ENCODE peak calls at places on chromosomes 12 and 14, in ten cellular contexts. K is RWPE2, T is tibial artery, P is DND-41, D is breast epithelium, J is Peyer's patch, W is fibroblast of lung, Z is stomach, U is PC-3, G is OCI-LY7. B is an unnamed sample. For H3K4me1, the result is how much of the 10 kb centered on the place peaks cover.

GRCh38 chr14:106459971-106460730 is 933.8 kb downstream of the TMEM121 start:
- DNase-seq in J (peak), W (no peak), K (no peak), P (peak), D (no peak), T (no peak), G (peak), Z (no peak), U (no peak), B (peak)

GRCh38 chr12:113359133-113359938 is 949 bp downstream of the PLBD2 start:
- DNase-seq in G (no peak), W (peak), K (no peak), J (peak), Z (no peak), D (no peak), P (no peak), U (peak), T (peak), B (no peak)

GRCh38 chr14:103716899-103717411 is 1.3 kb downstream of the ZFYVE21 start:
- DNase-seq in P (no peak), T (no peak), Z (no peak), J (no peak), K (no peak), W (no peak), G (no peak), U (no peak), D (no peak), B (no peak)

GRCh38 chr14:57008534-57008933 is 198.3 kb upstream of the OTX2 start:
- DNase-seq in D (no peak), Z (no peak), U (no peak), J (no peak), K (no peak), P (no peak), T (no peak), W (no peak), G (no peak), B (no peak)

GRCh38 chr14:76352639-76353281 is 23.2 kb upstream of the ESRRB start:
- DNase-seq in J (peak), P (peak), G (peak), W (peak), U (peak), K (no peak), Z (peak), T (no peak), D (no peak), B (no peak)

GRCh38 chr14:59254146-59254910 is 65.9 kb downstream of the DAAM1 start:
- DNase-seq in Z (peak), K (no peak), T (peak), P (no peak), J (peak), U (peak), W (peak), D (peak), G (no peak), B (no peak)

GRCh38 chr12:118055144-118055557 is 5.8 kb downstream of the WSB2 start:
- DNase-seq in U (peak), K (no peak), G (peak), W (no peak), D (no peak), P (peak), J (peak), Z (peak), T (no peak), B (peak)

GRCh38 chr14:95316826-95317225 is 2.9 kb downstream of the CLMN start:
- DNase-seq in U (no peak), J (no peak), P (no peak), T (no peak), G (no peak), Z (no peak), K (no peak), D (no peak), W (no peak), B (no peak)

GRCh38 chr12:62660763-62661162 is 194.1 kb downstream of the MON2 start:
- DNase-seq in J (no peak), Z (no peak), T (no peak), P (no peak), U (peak), K (no peak), W (peak), G (no peak), D (no peak), B (no peak)

GRCh38 chr12:59405992-59406391 is 189.8 kb upstream of the SLC16A7 start:
- DNase-seq in W (no peak), T (no peak), U (no peak), Z (no peak), D (no peak), J (no peak), K (no peak), G (no peak), P (no peak), B (no peak)

GRCh38 chr12:7645395-7646177 is 20.1 kb downstream of the APOBEC1 start:
- DNase-seq in W (peak), D (no peak), J (peak), Z (no peak), K (no peak), G (peak), U (peak), T (no peak), P (peak), B (no peak)

GRCh38 chr14:100989924-100990323 is 86.4 kb upstream of the RTL1 start:
- DNase-seq in K (no peak), Z (no peak), J (no peak), P (no peak), U (no peak), T (no peak), G (no peak), D (no peak), W (peak), B (no peak)

GRCh38 chr14:99326041-99326710 is 54.2 kb upstream of the BCL11B start:
- DNase-seq in J (no peak), G (no peak), P (no peak), D (no peak), W (no peak), U (no peak), Z (no peak), K (no peak), T (no peak), B (no peak)

GRCh38 chr14:83566567-83566966 is 1963.4 kb upstream of the FLRT2 start:
- DNase-seq in P (no peak), J (no peak), K (no peak), G (no peak), Z (no peak), T (no peak), U (no peak), D (no peak), W (no peak), B (no peak)

GRCh38 chr12:32043928-32044549 is 62.6 kb upstream of the BICD1 start:
- DNase-seq in U (no peak), W (no peak), T (no peak), P (no peak), K (no peak), G (peak), J (no peak), D (no peak), Z (no peak), B (no peak)

GRCh38 chr12:121050725-121051124 is 11.7 kb upstream of the OASL start:
- DNase-seq in Z (no peak), T (no peak), P (no peak), J (no peak), W (no peak), D (no peak), U (peak), G (no peak), K (no peak), B (no peak)

GRCh38 chr12:57811028-57811755 is 7.3 kb downstream of the AVIL start:
- DNase-seq in D (no peak), J (no peak), T (peak), P (no peak), U (no peak), Z (no peak), G (no peak), K (peak), W (no peak), B (no peak)

GRCh38 chr12:111201036-111201435 is 167.9 kb downstream of the PHETA1 start:
- DNase-seq in J (no peak), T (no peak), U (no peak), G (no peak), W (no peak), P (no peak), Z (no peak), D (no peak), K (no peak), B (no peak)

GRCh38 chr12:75842119-75842518 is 189.5 kb downstream of the PHLDA1 start:
- DNase-seq in T (no peak), K (no peak), W (peak), G (no peak), U (no peak), Z (no peak), J (no peak), P (no peak), D (no peak), B (no peak)

GRCh38 chr12:121465921-121466799 is 66.2 kb downstream of the RNF34 start:
- DNase-seq in G (peak), J (peak), P (peak), W (peak), T (no peak), K (no peak), Z (peak), U (peak), D (no peak), B (peak)

GRCh38 chr12:58833844-58834243 is 86.5 kb downstream of the LRIG3 start:
- DNase-seq in G (no peak), K (no peak), W (no peak), Z (no peak), T (no peak), D (no peak), P (no peak), U (peak), J (no peak), B (no peak)

GRCh38 chr14:53295985-53296582 is 143.0 kb upstream of the DDHD1 start:
- DNase-seq in U (peak), J (no peak), K (no peak), T (no peak), D (no peak), Z (no peak), G (peak), P (no peak), W (peak), B (no peak)

GRCh38 chr12:85825751-85826150 is 10.5 kb downstream of the RASSF9 start:
- DNase-seq in J (no peak), K (no peak), D (no peak), Z (no peak), T (no peak), P (no peak), W (peak), U (no peak), G (no peak), B (no peak)

GRCh38 chr12:25184132-25184531 is 10.8 kb downstream of the DNAI7 start:
- DNase-seq in K (no peak), P (no peak), G (no peak), J (no peak), W (no peak), U (no peak), D (no peak), T (no peak), Z (no peak), B (no peak)

GRCh38 chr14:22449612-22449930 is 139.5 kb downstream of the DAD1 start:
- DNase-seq in G (no peak), T (no peak), P (no peak), K (no peak), U (no peak), D (no peak), W (no peak), J (no peak), Z (no peak), B (no peak)

GRCh38 chr12:69684472-69684871 is 14.6 kb downstream of the BEST3 start:
- DNase-seq in K (no peak), Z (no peak), P (no peak), D (no peak), J (no peak), W (no peak), T (no peak), U (no peak), G (no peak), B (no peak)

GRCh38 chr12:80213871-80214270 is 114.5 kb downstream of the OTOGL start:
- DNase-seq in U (no peak), P (no peak), T (no peak), G (no peak), J (no peak), W (no peak), K (no peak), Z (no peak), D (no peak), B (no peak)

GRCh38 chr12:80222261-80222660 is 122.9 kb downstream of the OTOGL start:
- DNase-seq in W (no peak), T (no peak), Z (no peak), J (no peak), D (no peak), U (peak), K (no peak), G (no peak), P (no peak), B (no peak)

GRCh38 chr12:80216890-80217559 is 117.7 kb downstream of the OTOGL start:
- DNase-seq in K (no peak), W (peak), G (no peak), J (no peak), Z (no peak), P (no peak), U (no peak), T (no peak), D (no peak), B (no peak)

GRCh38 chr12:80213246-80213645 is 113.9 kb downstream of the OTOGL start:
- DNase-seq in P (no peak), G (no peak), J (no peak), Z (no peak), W (no peak), K (no peak), D (no peak), T (no peak), U (no peak), B (no peak)

DNA sequence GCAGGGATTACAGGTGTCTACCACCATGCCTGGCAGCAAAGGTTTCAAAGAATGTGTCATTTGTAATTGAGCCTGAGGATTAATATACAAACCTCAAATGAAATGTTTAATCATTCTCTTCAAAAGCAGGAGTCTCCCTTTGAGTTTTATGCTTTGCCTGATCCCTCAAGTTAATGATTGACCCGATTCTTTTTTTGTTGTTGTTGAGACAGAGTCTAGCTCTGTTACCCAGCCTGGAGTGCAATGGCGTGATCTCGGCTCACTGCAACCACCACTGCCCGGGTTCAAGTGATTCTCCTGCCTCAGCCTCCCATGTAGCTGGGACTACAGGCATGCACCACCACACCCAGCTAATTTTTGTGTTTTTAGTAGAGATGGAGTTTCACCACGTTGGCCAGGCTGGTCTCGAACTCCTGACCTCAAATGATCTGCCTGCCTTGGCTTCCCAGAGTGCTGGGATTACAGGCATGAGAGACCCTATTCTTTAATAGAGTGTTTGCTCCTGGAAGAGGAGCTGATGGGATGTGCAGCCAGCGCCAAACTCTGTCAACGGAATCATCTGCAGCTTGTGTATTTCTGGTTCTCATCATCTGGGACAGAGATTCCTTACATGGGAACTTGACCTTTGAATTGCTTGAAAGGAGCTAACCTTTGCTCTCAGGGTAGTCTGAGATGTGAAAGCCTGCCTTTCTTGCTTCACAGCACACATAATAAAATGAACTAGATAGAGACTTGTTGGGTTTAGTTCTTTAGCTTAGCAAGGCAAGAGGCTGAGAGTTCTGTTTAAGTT is 119.8 kb downstream of the OTOGL start:
- DNase-seq in P (no peak), K (no peak), G (no peak), D (no peak), W (no peak), J (no peak), T (no peak), U (no peak), Z (no peak), B (no peak)
- H3K4me3 ChIP-seq in P (no peak), K (no peak), G (no peak), D (no peak), W (no peak), J (no peak), T (no peak), U (no peak), Z (no peak), B (no peak)

GRCh38 chr12:11765421-11765816 is 115.9 kb downstream of the ETV6 start:
- DNase-seq in T (no peak), U (no peak), W (peak), G (no peak), K (no peak), P (peak), Z (no peak), J (no peak), D (no peak), B (no peak)
- H3K4me1 ChIP-seq in T (half or more), U (under half), W (under half), G (half or more), K (under half), P (half or more), Z (half or more), J (under half), D (under half), B (under half)

GRCh38 chr14:91403069-91403600 is 14.5 kb downstream of the CCDC88C start:
- DNase-seq in K (no peak), G (no peak), W (no peak), P (no peak), Z (no peak), J (no peak), D (no peak), T (no peak), U (no peak), B (no peak)
- H3K4me3 ChIP-seq in K (no peak), G (peak), W (no peak), P (no peak), Z (no peak), J (no peak), D (no peak), T (no peak), U (no peak), B (peak)

DNA sequence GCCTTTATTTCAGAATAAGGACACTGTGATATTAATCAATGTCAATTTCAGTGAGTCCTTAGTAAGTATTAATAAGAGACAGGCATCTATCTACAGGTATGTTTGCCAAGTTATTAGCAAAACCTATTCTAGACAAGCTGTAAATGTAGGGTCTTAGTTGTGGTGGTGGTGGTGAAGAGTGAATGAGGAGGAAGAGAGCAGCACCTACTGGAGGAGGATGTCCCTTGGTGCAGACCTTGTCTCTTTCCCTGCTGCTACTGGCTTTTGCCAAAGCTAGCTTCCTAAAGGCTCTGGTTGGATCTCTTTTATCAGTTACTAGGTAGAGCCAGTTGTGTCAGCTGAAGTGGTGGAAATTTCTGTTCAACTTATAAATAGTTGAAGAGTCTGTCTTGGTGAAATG is 304.8 kb upstream of the ATP2B1 start:
- DNase-seq in K (no peak), T (no peak), W (no peak), J (no peak), U (no peak), Z (no peak), D (no peak), P (no peak), G (peak), B (no peak)
- H3K4me1 ChIP-seq in K (under half), T (under half), W (under half), J (under half), U (under half), Z (under half), D (under half), P (under half), G (under half), B (under half)

DNA sequence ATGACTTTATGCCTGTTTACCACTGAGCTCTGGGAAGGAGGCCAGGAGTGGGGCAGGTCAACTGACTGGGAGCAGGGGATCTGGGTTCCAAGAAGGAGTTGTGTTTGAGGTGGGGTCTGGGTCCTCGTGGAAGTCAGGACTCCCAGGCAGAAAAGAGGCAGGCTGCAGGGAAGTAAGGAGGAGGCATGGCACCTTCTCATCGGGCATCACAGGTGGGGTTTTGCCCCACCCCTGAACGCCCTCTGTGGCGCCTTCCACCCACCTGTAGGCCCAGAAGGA is 386 bp downstream of the LTB4R2 start:
- DNase-seq in P (no peak), Z (no peak), T (no peak), K (no peak), U (no peak), G (no peak), D (no peak), W (no peak), J (no peak), B (no peak)
- H3K4me3 ChIP-seq in P (no peak), Z (peak), T (peak), K (no peak), U (no peak), G (no peak), D (peak), W (peak), J (peak), B (peak)

DNA sequence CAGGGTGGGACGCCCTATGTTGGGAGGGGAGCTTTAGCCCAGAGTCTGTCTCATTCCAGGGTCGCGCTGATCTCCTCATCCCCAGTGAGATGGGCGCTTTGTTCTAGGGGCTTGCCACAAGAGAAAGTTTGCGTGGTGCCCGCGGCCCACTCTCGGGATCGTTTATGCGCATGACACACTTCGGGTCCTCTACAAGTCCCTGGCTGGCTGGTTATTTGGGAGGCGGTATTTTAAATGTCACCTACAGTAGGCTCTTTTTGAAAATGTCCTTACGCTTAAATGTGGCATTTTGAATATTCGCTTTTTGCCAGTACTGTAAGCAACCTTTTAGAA is 541 bp downstream of the GOLT1B start:
- DNase-seq in J (peak), Z (peak), P (peak), D (no peak), G (peak), U (peak), K (no peak), T (no peak), W (peak), B (no peak)
- H3K4me1 ChIP-seq in J (under half), Z (half or more), P (under half), D (under half), G (under half), U (under half), K (under half), T (under half), W (under half), B (under half)

B was measured in effector memory CD4-positive, alpha-beta T cell.